ENCODE peak calls at places on chromosome 5, in six cellular contexts. One of them, this sample, is unnamed.

GRCh38 chr5:128703322-128703721 is 165.3 kb upstream of the FBN2 start:
- DNase-seq in CD8-positive, alpha-beta T cell: no peak
- DNase-seq in ascending aorta: no peak
- DNase-seq in PC-9: no peak
- DNase-seq in fibroblast of lung: no peak
- DNase-seq in heart left ventricle: no peak
- DNase-seq in this sample: no peak

GRCh38 chr5:149152317-149152746 is 11.0 kb downstream of the ABLIM3 start:
- DNase-seq in ascending aorta: no peak
- DNase-seq in heart left ventricle: no peak
- DNase-seq in CD8-positive, alpha-beta T cell: no peak
- DNase-seq in fibroblast of lung: peak
- DNase-seq in PC-9: no peak
- DNase-seq in this sample: no peak

GRCh38 chr5:94968507-94969095 is 316.3 kb downstream of the MCTP1 start:
- DNase-seq in PC-9: peak
- DNase-seq in fibroblast of lung: peak
- DNase-seq in ascending aorta: no peak
- DNase-seq in heart left ventricle: no peak
- DNase-seq in CD8-positive, alpha-beta T cell: no peak
- DNase-seq in this sample: peak

GRCh38 chr5:150000261-150000989 is at the start of the genes HMGXB3 and TIGD6:
- DNase-seq in fibroblast of lung: peak
- DNase-seq in heart left ventricle: peak
- DNase-seq in ascending aorta: peak
- DNase-seq in CD8-positive, alpha-beta T cell: peak
- DNase-seq in PC-9: peak
- DNase-seq in this sample: peak

GRCh38 chr5:178331491-178331981 is 98.9 kb upstream of the PHYKPL start:
- DNase-seq in ascending aorta: no peak
- DNase-seq in heart left ventricle: peak
- DNase-seq in fibroblast of lung: peak
- DNase-seq in CD8-positive, alpha-beta T cell: no peak
- DNase-seq in PC-9: peak
- DNase-seq in this sample: no peak

GRCh38 chr5:76384189-76384588 is 18.9 kb upstream of the IQGAP2 start:
- DNase-seq in CD8-positive, alpha-beta T cell: no peak
- DNase-seq in ascending aorta: no peak
- DNase-seq in heart left ventricle: no peak
- DNase-seq in fibroblast of lung: no peak
- DNase-seq in PC-9: no peak
- DNase-seq in this sample: no peak

GRCh38 chr5:3222924-3223323 is 372.7 kb upstream of the IRX1 start:
- DNase-seq in CD8-positive, alpha-beta T cell: no peak
- DNase-seq in PC-9: no peak
- DNase-seq in heart left ventricle: no peak
- DNase-seq in ascending aorta: no peak
- DNase-seq in fibroblast of lung: no peak
- DNase-seq in this sample: no peak

GRCh38 chr5:36447776-36448175 is 146.1 kb upstream of the RANBP3L start:
- DNase-seq in PC-9: peak
- DNase-seq in CD8-positive, alpha-beta T cell: no peak
- DNase-seq in fibroblast of lung: no peak
- DNase-seq in ascending aorta: no peak
- DNase-seq in heart left ventricle: no peak
- DNase-seq in this sample: no peak

GRCh38 chr5:108687599-108688220 is 60.0 kb upstream of the FER start:
- DNase-seq in CD8-positive, alpha-beta T cell: no peak
- DNase-seq in fibroblast of lung: no peak
- DNase-seq in PC-9: no peak
- DNase-seq in ascending aorta: no peak
- DNase-seq in heart left ventricle: no peak
- DNase-seq in this sample: peak

GRCh38 chr5:151449836-151450235 is 2.4 kb downstream of the SLC36A1 start:
- DNase-seq in PC-9: no peak
- DNase-seq in ascending aorta: no peak
- DNase-seq in fibroblast of lung: no peak
- DNase-seq in CD8-positive, alpha-beta T cell: no peak
- DNase-seq in heart left ventricle: no peak
- DNase-seq in this sample: no peak

GRCh38 chr5:34869256-34869655 is 30.3 kb downstream of the TTC23L start:
- DNase-seq in CD8-positive, alpha-beta T cell: no peak
- DNase-seq in ascending aorta: no peak
- DNase-seq in fibroblast of lung: no peak
- DNase-seq in PC-9: no peak
- DNase-seq in heart left ventricle: no peak
- DNase-seq in this sample: no peak

GRCh38 chr5:106873558-106873957 is 797.2 kb downstream of the EFNA5 start:
- DNase-seq in PC-9: no peak
- DNase-seq in ascending aorta: no peak
- DNase-seq in CD8-positive, alpha-beta T cell: no peak
- DNase-seq in heart left ventricle: no peak
- DNase-seq in fibroblast of lung: no peak
- DNase-seq in this sample: no peak

GRCh38 chr5:136269978-136270377 is 77.0 kb upstream of the SMIM32 start:
- DNase-seq in CD8-positive, alpha-beta T cell: no peak
- DNase-seq in PC-9: no peak
- DNase-seq in ascending aorta: no peak
- DNase-seq in heart left ventricle: no peak
- DNase-seq in fibroblast of lung: no peak
- DNase-seq in this sample: no peak

GRCh38 chr5:991472-992267 is 16.9 kb upstream of the NKD2 start:
- DNase-seq in fibroblast of lung: no peak
- DNase-seq in PC-9: no peak
- DNase-seq in heart left ventricle: peak
- DNase-seq in CD8-positive, alpha-beta T cell: no peak
- DNase-seq in ascending aorta: peak
- DNase-seq in this sample: no peak

GRCh38 chr5:173233347-173234128 is 1.5 kb downstream of the NKX2-5 start:
- DNase-seq in ascending aorta: no peak
- DNase-seq in CD8-positive, alpha-beta T cell: no peak
- DNase-seq in fibroblast of lung: no peak
- DNase-seq in heart left ventricle: no peak
- DNase-seq in PC-9: no peak
- DNase-seq in this sample: no peak

GRCh38 chr5:178201221-178201926 is 3.0 kb upstream of the HNRNPAB start:
- DNase-seq in heart left ventricle: no peak
- DNase-seq in ascending aorta: peak
- DNase-seq in PC-9: no peak
- DNase-seq in fibroblast of lung: peak
- DNase-seq in CD8-positive, alpha-beta T cell: no peak
- DNase-seq in this sample: peak

DNA sequence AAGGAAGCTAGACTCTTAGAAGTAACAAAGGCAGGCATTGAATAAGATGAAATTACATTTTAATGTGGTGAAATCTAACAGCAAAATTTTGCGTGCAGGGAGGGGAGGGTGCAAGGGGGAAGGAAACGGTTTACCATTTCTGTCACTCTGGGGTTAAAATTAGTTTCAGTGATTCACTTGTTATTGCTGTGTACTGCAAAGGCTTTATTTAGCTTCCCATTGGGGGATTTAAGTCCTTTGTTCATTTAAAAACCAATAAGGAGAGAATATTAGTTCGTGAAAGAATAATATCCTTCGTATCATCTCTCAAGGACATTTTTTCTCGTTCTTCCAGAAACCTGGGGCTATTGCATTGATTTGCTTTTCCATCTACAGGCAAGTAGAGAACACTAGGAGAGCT is 667.8 kb upstream of the RGMB start:
- DNase-seq in PC-9: no peak
- DNase-seq in heart left ventricle: no peak
- DNase-seq in ascending aorta: no peak
- DNase-seq in fibroblast of lung: no peak
- DNase-seq in CD8-positive, alpha-beta T cell: no peak
- DNase-seq in this sample: no peak
- H3K4me3 ChIP-seq in PC-9: no peak
- H3K4me3 ChIP-seq in heart left ventricle: no peak
- H3K4me3 ChIP-seq in ascending aorta: no peak
- H3K4me3 ChIP-seq in fibroblast of lung: no peak
- H3K4me3 ChIP-seq in CD8-positive, alpha-beta T cell: no peak
- H3K4me3 ChIP-seq in this sample: no peak

GRCh38 chr5:103829585-103829984 is 267.0 kb upstream of the NUDT12 start:
- DNase-seq in fibroblast of lung: no peak
- DNase-seq in heart left ventricle: no peak
- DNase-seq in CD8-positive, alpha-beta T cell: no peak
- DNase-seq in ascending aorta: no peak
- DNase-seq in PC-9: no peak
- DNase-seq in this sample: no peak
- TF ChIP-seq CTCF in fibroblast of lung: peak
- TF ChIP-seq CTCF in heart left ventricle: no peak
- TF ChIP-seq CTCF in CD8-positive, alpha-beta T cell: no peak
- TF ChIP-seq CTCF in ascending aorta: no peak
- TF ChIP-seq CTCF in PC-9: peak
- TF ChIP-seq CTCF in this sample: peak

GRCh38 chr5:73451218-73452130 is 2.9 kb upstream of the FOXD1 start:
- DNase-seq in PC-9: no peak
- DNase-seq in fibroblast of lung: peak
- DNase-seq in heart left ventricle: peak
- DNase-seq in CD8-positive, alpha-beta T cell: peak
- DNase-seq in ascending aorta: peak
- DNase-seq in this sample: peak
- H3K4me3 ChIP-seq in PC-9: peak
- H3K4me3 ChIP-seq in fibroblast of lung: peak
- H3K4me3 ChIP-seq in heart left ventricle: no peak
- H3K4me3 ChIP-seq in CD8-positive, alpha-beta T cell: no peak
- H3K4me3 ChIP-seq in ascending aorta: peak
- H3K4me3 ChIP-seq in this sample: peak

GRCh38 chr5:81513468-81513867 is 119.5 kb upstream of the ACOT12 start:
- DNase-seq in CD8-positive, alpha-beta T cell: no peak
- DNase-seq in ascending aorta: no peak
- DNase-seq in PC-9: no peak
- DNase-seq in heart left ventricle: no peak
- DNase-seq in fibroblast of lung: no peak
- DNase-seq in this sample: no peak

GRCh38 chr5:81517462-81517861 is 123.5 kb upstream of the ACOT12 start:
- DNase-seq in fibroblast of lung: peak
- DNase-seq in PC-9: no peak
- DNase-seq in CD8-positive, alpha-beta T cell: no peak
- DNase-seq in ascending aorta: no peak
- DNase-seq in heart left ventricle: no peak
- DNase-seq in this sample: no peak

GRCh38 chr5:81519217-81519905 is 125.4 kb upstream of the ACOT12 start:
- DNase-seq in fibroblast of lung: no peak
- DNase-seq in ascending aorta: no peak
- DNase-seq in PC-9: no peak
- DNase-seq in CD8-positive, alpha-beta T cell: no peak
- DNase-seq in heart left ventricle: no peak
- DNase-seq in this sample: no peak

DNA sequence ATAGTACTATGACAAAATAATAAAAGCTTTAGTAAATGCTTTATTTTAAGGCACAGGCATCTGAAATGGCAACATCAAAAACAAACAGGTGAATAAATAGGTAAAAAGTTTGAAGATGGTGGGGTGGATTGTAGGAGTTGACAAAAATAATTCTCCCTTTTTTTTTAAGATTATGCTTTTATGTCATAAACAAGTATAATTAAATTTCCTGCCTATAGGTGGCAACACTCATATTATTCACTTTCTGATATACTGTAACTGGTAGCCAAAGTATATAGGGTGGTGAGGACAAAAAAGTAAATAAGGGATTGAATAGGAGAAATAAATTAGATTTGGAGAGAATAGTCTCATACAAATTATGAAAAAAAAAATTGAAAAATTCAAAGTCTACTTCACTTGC is 120.0 kb upstream of the ACOT12 start:
- DNase-seq in PC-9: no peak
- DNase-seq in heart left ventricle: no peak
- DNase-seq in fibroblast of lung: peak
- DNase-seq in CD8-positive, alpha-beta T cell: no peak
- DNase-seq in ascending aorta: no peak
- DNase-seq in this sample: peak
- TF ChIP-seq CTCF in PC-9: peak
- TF ChIP-seq CTCF in heart left ventricle: no peak
- TF ChIP-seq CTCF in fibroblast of lung: peak
- TF ChIP-seq CTCF in CD8-positive, alpha-beta T cell: peak
- TF ChIP-seq CTCF in ascending aorta: no peak
- TF ChIP-seq CTCF in this sample: peak